ENCODE peak calls at places on chromosomes 3 and 15, in four cellular contexts. M is PC-9, U is fibroblast of lung, H is GM23248. B is an unnamed sample.

GRCh38 chr15:68640791-68641331 is 62.1 kb downstream of the CORO2B start:
- DNase-seq in M (no peak), U (no peak), H (peak), B (no peak)

GRCh38 chr15:93382196-93382820 is 293.3 kb upstream of the RGMA start:
- DNase-seq in M (no peak), U (no peak), H (no peak), B (no peak)

GRCh38 chr3:178406206-178406605 is 130.0 kb upstream of the KCNMB2 start:
- DNase-seq in M (no peak), U (peak), H (peak), B (no peak)

GRCh38 chr3:133445111-133445510 is 45.3 kb downstream of the BFSP2 start:
- DNase-seq in M (no peak), U (no peak), H (no peak), B (no peak)

GRCh38 chr3:197854596-197855343 is 63.7 kb downstream of the LRCH3 start:
- DNase-seq in M (no peak), U (peak), H (peak), B (peak)

GRCh38 chr3:99544819-99545281 is 93.5 kb upstream of the COL8A1 start:
- DNase-seq in M (no peak), U (peak), H (peak), B (no peak)

GRCh38 chr3:31532587-31533168 is at the start of gene STT3B:
- DNase-seq in M (peak), U (peak), H (peak), B (peak)

GRCh38 chr3:64209866-64210609 is 15.2 kb downstream of the PRICKLE2 start:
- DNase-seq in M (peak), U (peak), H (peak), B (no peak)

GRCh38 chr3:171193693-171194092 is 167.2 kb upstream of the SLC2A2 start:
- DNase-seq in M (peak), U (peak), H (no peak), B (no peak)

GRCh38 chr3:125434582-125435011 is 59.5 kb upstream of the ZNF148 start:
- DNase-seq in M (no peak), U (no peak), H (no peak), B (no peak)

GRCh38 chr3:153162513-153163348 is 705 bp downstream of the RAP2B start:
- DNase-seq in M (no peak), U (peak), H (peak), B (peak)

GRCh38 chr3:51669241-51670052 is 1.6 kb upstream of the TEX264 start:
- DNase-seq in M (peak), U (peak), H (peak), B (peak)

GRCh38 chr3:160829486-160830009 is 73.5 kb downstream of the PPM1L start:
- DNase-seq in M (no peak), U (no peak), H (no peak), B (no peak)

GRCh38 chr3:176872771-176873209 is 324.5 kb downstream of the TBL1XR1 start:
- DNase-seq in M (peak), U (peak), H (peak), B (peak)

GRCh38 chr3:127104586-127104985 is 88.3 kb upstream of the PRR23E start:
- DNase-seq in M (no peak), U (no peak), H (no peak), B (no peak)

GRCh38 chr3:51350751-51351150 is 34.3 kb upstream of the MANF start:
- DNase-seq in M (no peak), U (no peak), H (peak), B (no peak)

GRCh38 chr3:14378415-14378814 is 24.0 kb upstream of the SLC6A6 start:
- DNase-seq in M (no peak), U (no peak), H (peak), B (no peak)

GRCh38 chr3:56368860-56369259 is 99.4 kb downstream of the ERC2 start:
- DNase-seq in M (no peak), U (no peak), H (no peak), B (no peak)

GRCh38 chr3:146335386-146335785 is 84.5 kb upstream of the PLSCR4 start:
- DNase-seq in M (no peak), U (no peak), H (no peak), B (no peak)

GRCh38 chr3:99240700-99241099 is 339.2 kb upstream of the DCBLD2 start:
- DNase-seq in M (no peak), U (peak), H (peak), B (no peak)

GRCh38 chr3:107514453-107514852 is 8.3 kb upstream of the BBX start:
- DNase-seq in M (no peak), U (no peak), H (no peak), B (peak)

GRCh38 chr15:71295242-71296031 is 180.2 kb downstream of the THSD4 start:
- DNase-seq in M (peak), U (peak), H (peak), B (no peak)

GRCh38 chr3:4596596-4596995 is 103.4 kb downstream of the ITPR1 start:
- DNase-seq in M (no peak), U (no peak), H (no peak), B (no peak)

GRCh38 chr3:171566803-171567422 is 106.7 kb upstream of the TNIK start:
- DNase-seq in M (peak), U (peak), H (peak), B (peak)

GRCh38 chr3:25592510-25592968 is 72.2 kb downstream of the TOP2B start:
- DNase-seq in M (peak), U (peak), H (peak), B (peak)

GRCh38 chr3:32109256-32109655 is 2.8 kb downstream of the GPD1L start:
- DNase-seq in M (no peak), U (peak), H (peak), B (peak)

GRCh38 chr15:27045796-27046195 is 74.8 kb downstream of the GABRG3 start:
- DNase-seq in M (no peak), U (no peak), H (no peak), B (peak)

GRCh38 chr3:157099337-157100078 is 60.4 kb downstream of the CCNL1 start:
- DNase-seq in M (peak), U (peak), H (peak), B (no peak)

GRCh38 chr3:42501321-42501680 is 1.1 kb upstream of the VIPR1 start:
- DNase-seq in M (no peak), U (no peak), H (no peak), B (peak)

GRCh38 chr15:77992356-77993222 is 84.9 kb downstream of the TBC1D2B start:
- DNase-seq in M (no peak), U (no peak), H (no peak), B (no peak)

GRCh38 chr3:45922039-45922326 is 21.3 kb upstream of the CXCR6 start:
- DNase-seq in M (no peak), U (no peak), H (no peak), B (no peak)

GRCh38 chr3:148873928-148874326 is 8.8 kb downstream of the CPA3 start:
- DNase-seq in M (no peak), U (peak), H (no peak), B (no peak)

GRCh38 chr3:128266453-128266852 is 113.2 kb downstream of the EEFSEC start:
- DNase-seq in M (no peak), U (no peak), H (no peak), B (no peak)

GRCh38 chr3:196064006-196064405 is 17.9 kb downstream of the TFRC start:
- DNase-seq in M (no peak), U (peak), H (no peak), B (no peak)

GRCh38 chr3:1613962-1614361 is 484.7 kb upstream of the CNTN4 start:
- DNase-seq in M (no peak), U (no peak), H (no peak), B (no peak)
- H3K27ac ChIP-seq in M (no peak), U (no peak), H (no peak), B (no peak)

DNA sequence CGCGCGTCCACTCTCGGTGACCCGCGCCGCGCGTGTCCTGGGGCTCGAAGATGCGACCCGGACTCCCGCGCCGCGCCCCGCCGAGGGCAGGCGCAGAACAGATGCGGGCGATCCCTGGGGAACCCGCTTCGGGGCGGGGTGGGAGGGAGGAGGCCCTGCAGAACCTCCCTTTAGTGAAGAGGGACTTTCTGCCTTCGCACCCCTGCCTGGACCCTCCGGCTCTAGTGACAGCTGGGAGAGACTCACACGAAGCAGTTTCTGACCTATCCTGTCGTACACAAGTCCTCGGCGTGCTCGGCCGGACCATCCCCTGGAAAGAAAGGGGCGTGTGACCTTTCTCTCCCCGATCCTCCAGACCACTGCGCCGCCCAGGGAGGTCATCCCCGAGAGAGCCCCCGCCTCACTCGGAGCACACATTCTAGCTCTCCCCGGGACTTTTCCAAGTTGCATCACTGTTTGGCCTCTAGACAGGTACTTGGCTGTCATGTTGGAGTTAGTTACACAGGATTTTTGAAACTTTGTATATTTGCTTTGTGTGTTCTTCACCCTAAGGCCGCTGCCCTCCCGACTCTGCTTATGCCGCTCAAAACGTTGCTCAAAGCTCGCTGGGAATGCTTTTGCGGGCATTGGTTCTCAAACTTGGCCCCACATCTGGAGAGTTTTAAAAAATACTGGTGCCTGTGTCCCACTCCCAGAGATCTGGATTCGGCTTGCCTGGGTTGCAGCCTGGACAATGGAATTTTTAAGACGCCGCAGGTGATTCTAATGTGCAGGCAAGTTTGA is 581 bp downstream of the CGNL1 start:
- DNase-seq in M (no peak), U (no peak), H (peak), B (peak)
- TF ChIP-seq EZH2 in M (no peak), U (peak), H (peak), B (no peak)

GRCh38 chr15:58037902-58038301 is 27.6 kb downstream of the ALDH1A2 start:
- DNase-seq in M (no peak), U (no peak), H (no peak), B (no peak)
- H3K4me2 ChIP-seq in M (no peak), U (no peak), H (no peak), B (no peak)

GRCh38 chr15:32705450-32705849 is 12.4 kb upstream of the GREM1 start:
- DNase-seq in M (no peak), U (peak), H (peak), B (no peak)

GRCh38 chr15:32715276-32715675 is 2.5 kb upstream of the GREM1 start:
- DNase-seq in M (no peak), U (peak), H (peak), B (no peak)

GRCh38 chr15:32706704-32707103 is 11.1 kb upstream of the GREM1 start:
- DNase-seq in M (peak), U (peak), H (peak), B (no peak)

GRCh38 chr15:32704343-32705076 is 13.3 kb upstream of the GREM1 start:
- DNase-seq in M (no peak), U (peak), H (peak), B (no peak)

GRCh38 chr15:32709295-32710033 is 8.3 kb upstream of the GREM1 start:
- DNase-seq in M (no peak), U (no peak), H (no peak), B (no peak)
- H3K27ac ChIP-seq in M (no peak), U (no peak), H (no peak), B (no peak)

GRCh38 chr3:48155122-48155521 is 33.1 kb downstream of the CDC25A start:
- DNase-seq in M (peak), U (peak), H (peak), B (no peak)
- TF ChIP-seq EZH2 in M (no peak), U (no peak), H (no peak), B (no peak)

DNA sequence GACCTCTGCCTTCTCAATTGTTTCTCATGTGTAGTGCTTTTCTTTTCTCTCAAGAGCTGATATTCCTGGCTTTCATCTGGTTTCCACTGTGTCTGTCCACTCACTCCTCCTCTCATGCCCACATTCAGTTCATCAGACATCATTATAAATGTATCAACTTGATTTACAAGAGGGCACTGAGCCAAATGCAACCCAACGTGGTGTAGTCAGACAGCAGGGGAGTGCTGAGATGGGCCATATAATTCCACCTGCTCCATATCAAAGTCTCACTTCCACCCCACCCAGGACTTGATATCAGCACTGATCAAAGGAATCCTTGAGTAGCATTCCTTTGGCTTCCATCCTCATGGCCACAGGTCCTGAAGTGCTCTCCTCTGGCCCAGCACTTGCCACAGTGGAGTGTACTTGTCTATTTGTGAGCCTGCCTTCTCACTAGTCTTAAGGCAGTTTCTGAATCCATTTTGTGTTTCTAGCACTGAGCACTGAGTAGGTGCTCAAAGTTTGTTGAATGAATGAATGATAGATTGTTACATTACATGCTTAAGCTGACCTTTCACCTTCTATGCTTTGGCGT is 252.8 kb downstream of the CLSTN2 start:
- DNase-seq in M (no peak), U (no peak), H (no peak), B (no peak)
- H3K4me2 ChIP-seq in M (no peak), U (no peak), H (no peak), B (no peak)